ENCODE peak calls at places on chromosomes 2 and 18, in seven cellular contexts. One of them, this sample, is unnamed.
A peak's percentile ranks its signal among the peaks of the same experiment; 100 is the strongest.

GRCh38 chr18:31493171-31493570 is 4.8 kb upstream of the DSG2 start:
- DNase-seq in H1: no peak
- DNase-seq in IMR-90: no peak
- DNase-seq in neuronal stem cell: no peak
- DNase-seq in mesendoderm: no peak
- DNase-seq in mesenchymal stem cell: no peak
- DNase-seq in H9: no peak
- DNase-seq in this sample: no peak

GRCh38 chr2:232295971-232296370 is 82.6 kb upstream of the ALPP start:
- DNase-seq in H1: no peak
- DNase-seq in IMR-90: no peak
- DNase-seq in neuronal stem cell: no peak
- DNase-seq in mesendoderm: no peak
- DNase-seq in mesenchymal stem cell: no peak
- DNase-seq in H9: no peak
- DNase-seq in this sample: peak; percentile 71

GRCh38 chr2:39128919-39129391 is 8.1 kb upstream of the SOS1 start:
- DNase-seq in H1: no peak
- DNase-seq in IMR-90: no peak
- DNase-seq in neuronal stem cell: no peak
- DNase-seq in mesendoderm: no peak
- DNase-seq in mesenchymal stem cell: peak; percentile 38
- DNase-seq in H9: no peak
- DNase-seq in this sample: peak; percentile 22

GRCh38 chr18:56770097-56770496 is 118.9 kb downstream of the WDR7 start:
- DNase-seq in H1: no peak
- DNase-seq in IMR-90: no peak
- DNase-seq in neuronal stem cell: no peak
- DNase-seq in mesendoderm: no peak
- DNase-seq in mesenchymal stem cell: no peak
- DNase-seq in H9: no peak
- DNase-seq in this sample: no peak

GRCh38 chr2:174012347-174013309 is 47.5 kb upstream of the SP3 start:
- DNase-seq in H1: peak; percentile 83
- DNase-seq in IMR-90: no peak
- DNase-seq in neuronal stem cell: no peak
- DNase-seq in mesendoderm: peak; percentile 83
- DNase-seq in mesenchymal stem cell: peak; percentile 39
- DNase-seq in H9: peak; percentile 83
- DNase-seq in this sample: peak; percentile 64

GRCh38 chr18:2855560-2856350 is 8.9 kb downstream of the EMILIN2 start:
- DNase-seq in H1: no peak
- DNase-seq in IMR-90: no peak
- DNase-seq in neuronal stem cell: no peak
- DNase-seq in mesendoderm: no peak
- DNase-seq in mesenchymal stem cell: no peak
- DNase-seq in H9: no peak
- DNase-seq in this sample: peak; percentile 98

GRCh38 chr18:36531636-36532035 is 234.1 kb downstream of the FHOD3 start:
- DNase-seq in H1: no peak
- DNase-seq in IMR-90: no peak
- DNase-seq in neuronal stem cell: no peak
- DNase-seq in mesendoderm: no peak
- DNase-seq in mesenchymal stem cell: no peak
- DNase-seq in H9: no peak
- DNase-seq in this sample: no peak

GRCh38 chr2:215556979-215557378 is 121.1 kb upstream of the FN1 start:
- DNase-seq in H1: no peak
- DNase-seq in IMR-90: peak; percentile 51
- DNase-seq in neuronal stem cell: no peak
- DNase-seq in mesendoderm: no peak
- DNase-seq in mesenchymal stem cell: peak; percentile 33
- DNase-seq in H9: no peak
- DNase-seq in this sample: no peak

GRCh38 chr2:230135126-230135525 is 66.4 kb upstream of the SLC16A14 start:
- DNase-seq in H1: no peak
- DNase-seq in IMR-90: no peak
- DNase-seq in neuronal stem cell: no peak
- DNase-seq in mesendoderm: no peak
- DNase-seq in mesenchymal stem cell: no peak
- DNase-seq in H9: no peak
- DNase-seq in this sample: no peak

GRCh38 chr2:23602113-23602512 is 217.1 kb downstream of the KLHL29 start:
- DNase-seq in H1: no peak
- DNase-seq in IMR-90: peak; percentile 81
- DNase-seq in neuronal stem cell: no peak
- DNase-seq in mesendoderm: peak; percentile 82
- DNase-seq in mesenchymal stem cell: peak; percentile 89
- DNase-seq in H9: no peak
- DNase-seq in this sample: peak; percentile 98

GRCh38 chr18:78087338-78087737 is 837.7 kb downstream of the GALR1 start:
- DNase-seq in H1: no peak
- DNase-seq in IMR-90: no peak
- DNase-seq in neuronal stem cell: no peak
- DNase-seq in mesendoderm: no peak
- DNase-seq in mesenchymal stem cell: no peak
- DNase-seq in H9: no peak
- DNase-seq in this sample: no peak

GRCh38 chr2:20167356-20167755 is 57.6 kb downstream of the SDC1 start:
- DNase-seq in H1: no peak
- DNase-seq in IMR-90: no peak
- DNase-seq in neuronal stem cell: no peak
- DNase-seq in mesendoderm: no peak
- DNase-seq in mesenchymal stem cell: no peak
- DNase-seq in H9: peak; percentile 23
- DNase-seq in this sample: no peak

GRCh38 chr2:158984554-158985207 is 16.2 kb downstream of the TANC1 start:
- DNase-seq in H1: no peak
- DNase-seq in IMR-90: peak; percentile 25
- DNase-seq in neuronal stem cell: no peak
- DNase-seq in mesendoderm: peak; percentile 51
- DNase-seq in mesenchymal stem cell: no peak
- DNase-seq in H9: no peak
- DNase-seq in this sample: no peak

GRCh38 chr2:26970928-26971627 is 641 bp downstream of the MAPRE3 start:
- DNase-seq in H1: peak; percentile 71
- DNase-seq in IMR-90: peak; percentile 18
- DNase-seq in neuronal stem cell: peak; percentile 39
- DNase-seq in mesendoderm: peak; percentile 57
- DNase-seq in mesenchymal stem cell: peak; percentile 43
- DNase-seq in H9: peak; percentile 54
- DNase-seq in this sample: peak; percentile 59

GRCh38 chr2:235183789-235184188 is 232.0 kb downstream of the SH3BP4 start:
- DNase-seq in H1: no peak
- DNase-seq in IMR-90: peak; percentile 25
- DNase-seq in neuronal stem cell: no peak
- DNase-seq in mesendoderm: no peak
- DNase-seq in mesenchymal stem cell: peak; percentile 6
- DNase-seq in H9: no peak
- DNase-seq in this sample: no peak

GRCh38 chr2:238236571-238236970 is 3.3 kb downstream of the HES6 start:
- DNase-seq in H1: no peak
- DNase-seq in IMR-90: no peak
- DNase-seq in neuronal stem cell: no peak
- DNase-seq in mesendoderm: no peak
- DNase-seq in mesenchymal stem cell: no peak
- DNase-seq in H9: no peak
- DNase-seq in this sample: no peak

GRCh38 chr2:46339676-46340459 is 42.7 kb downstream of the EPAS1 start:
- DNase-seq in H1: no peak
- DNase-seq in IMR-90: peak; percentile 73
- DNase-seq in neuronal stem cell: no peak
- DNase-seq in mesendoderm: no peak
- DNase-seq in mesenchymal stem cell: peak; percentile 81
- DNase-seq in H9: no peak
- DNase-seq in this sample: peak; percentile 66

GRCh38 chr2:115412501-115412900 is 970.1 kb downstream of the DPP10 start:
- DNase-seq in H1: no peak
- DNase-seq in IMR-90: no peak
- DNase-seq in neuronal stem cell: no peak
- DNase-seq in mesendoderm: no peak
- DNase-seq in mesenchymal stem cell: no peak
- DNase-seq in H9: no peak
- DNase-seq in this sample: no peak

DNA sequence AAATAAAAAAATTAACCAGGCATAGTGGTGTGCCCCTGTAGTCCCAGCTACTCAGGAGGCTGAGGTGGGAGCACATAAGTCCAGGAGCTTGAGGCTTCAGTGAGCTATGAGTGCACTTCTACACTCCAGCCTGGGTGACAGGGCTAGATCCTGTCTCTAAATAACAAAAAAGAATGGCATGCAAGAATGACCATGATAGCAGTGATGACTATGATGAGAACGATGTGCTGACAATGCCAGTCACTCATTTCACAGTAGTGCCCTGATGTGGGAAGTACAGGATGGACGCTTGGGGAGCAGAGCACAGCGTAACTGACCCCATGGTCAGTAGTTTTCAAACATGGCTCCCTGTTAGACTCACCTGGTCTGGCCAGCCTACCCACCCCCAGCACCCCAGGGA is 139.1 kb downstream of the VAPA start:
- DNase-seq in H1: no peak
- DNase-seq in IMR-90: no peak
- DNase-seq in neuronal stem cell: no peak
- DNase-seq in mesendoderm: no peak
- DNase-seq in mesenchymal stem cell: no peak
- DNase-seq in H9: no peak
- DNase-seq in this sample: peak; percentile 54
- H4K8ac ChIP-seq in H1: no peak overlapping the region
- H4K8ac ChIP-seq in IMR-90: no peak overlapping the region
- H4K8ac ChIP-seq in neuronal stem cell: no peak overlapping the region
- H4K8ac ChIP-seq in mesendoderm: no peak overlapping the region
- H4K8ac ChIP-seq in mesenchymal stem cell: peak overlapping the region; percentile 8
- H4K8ac ChIP-seq in H9: no peak overlapping the region
- H4K8ac ChIP-seq in this sample: no peak overlapping the region

DNA sequence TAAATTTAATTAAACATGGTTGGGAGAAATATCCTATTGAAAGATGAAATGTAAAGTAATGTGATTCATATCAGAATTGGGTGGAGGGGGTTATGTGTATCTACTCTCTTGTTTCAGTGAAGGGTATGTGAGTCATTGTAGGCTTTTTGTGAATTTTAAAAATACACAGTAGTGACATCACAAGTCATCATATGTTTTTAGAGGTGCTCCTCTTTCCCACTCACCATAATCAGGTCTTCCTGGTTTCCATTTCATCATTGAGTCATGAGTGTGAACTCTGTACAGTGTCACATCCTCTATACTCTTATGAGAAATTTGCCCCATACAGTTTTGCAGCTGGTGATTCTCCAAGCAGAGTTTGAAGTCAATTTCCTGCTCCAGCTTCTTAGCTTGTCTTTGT is 18.8 kb downstream of the FSIP2 start:
- DNase-seq in H1: no peak
- DNase-seq in IMR-90: peak; percentile 1
- DNase-seq in neuronal stem cell: no peak
- DNase-seq in mesendoderm: no peak
- DNase-seq in mesenchymal stem cell: no peak
- DNase-seq in H9: no peak
- DNase-seq in this sample: no peak
- H4K8ac ChIP-seq in H1: no peak overlapping the region
- H4K8ac ChIP-seq in IMR-90: no peak overlapping the region
- H4K8ac ChIP-seq in neuronal stem cell: no peak overlapping the region
- H4K8ac ChIP-seq in mesendoderm: no peak overlapping the region
- H4K8ac ChIP-seq in mesenchymal stem cell: no peak overlapping the region
- H4K8ac ChIP-seq in H9: no peak overlapping the region
- H4K8ac ChIP-seq in this sample: no peak overlapping the region

DNA sequence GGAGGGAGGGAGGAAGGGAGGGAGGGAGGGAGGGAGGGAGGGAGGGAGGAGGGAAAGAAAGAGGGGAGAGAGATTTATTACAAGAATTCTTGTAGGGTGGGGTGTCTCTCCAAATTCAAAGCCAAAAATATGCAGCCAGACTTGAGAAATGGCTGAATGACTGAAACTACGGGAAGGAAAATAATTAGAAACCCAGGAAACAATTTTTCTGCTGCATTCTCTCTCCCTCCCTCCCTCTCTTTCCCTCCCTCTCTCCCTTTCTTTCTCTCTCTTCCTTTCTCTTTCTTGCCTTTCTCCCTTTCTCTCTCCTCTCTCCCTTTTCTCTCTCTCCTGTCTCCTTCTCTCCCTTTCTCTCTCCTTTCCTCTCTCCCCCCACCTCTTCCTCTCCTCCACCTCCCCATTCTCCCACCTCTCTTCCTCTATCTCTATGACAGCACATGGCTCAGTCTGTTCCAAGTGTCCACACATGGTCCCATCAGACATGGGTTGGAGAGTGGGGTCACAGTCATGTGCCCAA is 218.7 kb downstream of the C1D start:
- DNase-seq in H1: no peak
- DNase-seq in IMR-90: no peak
- DNase-seq in neuronal stem cell: no peak
- DNase-seq in mesendoderm: no peak
- DNase-seq in mesenchymal stem cell: no peak
- DNase-seq in H9: no peak
- DNase-seq in this sample: no peak
- H4K8ac ChIP-seq in H1: no peak overlapping the region
- H4K8ac ChIP-seq in IMR-90: no peak overlapping the region
- H4K8ac ChIP-seq in neuronal stem cell: no peak overlapping the region
- H4K8ac ChIP-seq in mesendoderm: no peak overlapping the region
- H4K8ac ChIP-seq in mesenchymal stem cell: no peak overlapping the region
- H4K8ac ChIP-seq in H9: no peak overlapping the region
- H4K8ac ChIP-seq in this sample: no peak overlapping the region

DNA sequence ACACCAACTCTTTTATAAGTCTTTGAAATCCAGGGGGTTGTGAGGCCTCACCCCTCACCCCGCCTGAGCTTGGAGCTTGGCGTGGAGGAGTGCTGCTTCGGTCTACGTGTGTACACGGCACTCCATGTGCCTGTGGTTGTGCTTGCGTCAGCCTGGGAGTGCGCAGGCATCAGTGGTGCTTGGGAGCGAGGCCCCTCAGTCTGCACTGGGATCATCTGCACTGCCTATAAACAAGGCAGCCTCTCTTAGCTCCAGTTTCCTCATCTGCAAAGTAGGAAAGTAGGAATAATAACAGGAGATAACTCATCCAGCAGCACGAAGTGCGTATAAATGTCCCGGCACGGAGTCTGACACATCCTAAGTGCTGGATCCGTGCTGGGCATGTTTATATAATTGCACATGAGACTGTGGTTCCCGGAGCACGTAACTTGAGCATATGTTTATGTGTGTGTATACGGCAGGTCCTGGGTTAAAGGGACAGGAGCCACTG is 1.2 kb downstream of the GYPC start:
- DNase-seq in H1: no peak
- DNase-seq in IMR-90: peak; percentile 98
- DNase-seq in neuronal stem cell: no peak
- DNase-seq in mesendoderm: peak; percentile 57
- DNase-seq in mesenchymal stem cell: peak; percentile 99
- DNase-seq in H9: peak; percentile 47
- DNase-seq in this sample: peak; percentile 10
- H4K8ac ChIP-seq in H1: no peak overlapping the region
- H4K8ac ChIP-seq in IMR-90: peak overlapping the region; percentile 94
- H4K8ac ChIP-seq in neuronal stem cell: peak overlapping the region; percentile 52
- H4K8ac ChIP-seq in mesendoderm: no peak overlapping the region
- H4K8ac ChIP-seq in mesenchymal stem cell: peak overlapping the region; percentile 73
- H4K8ac ChIP-seq in H9: no peak overlapping the region
- H4K8ac ChIP-seq in this sample: peak overlapping the region; percentile 6

GRCh38 chr2:195592101-195592500 is 64.9 kb upstream of the SLC39A10 start:
- DNase-seq in H1: no peak
- DNase-seq in IMR-90: no peak
- DNase-seq in neuronal stem cell: no peak
- DNase-seq in mesendoderm: peak; percentile 75
- DNase-seq in mesenchymal stem cell: no peak
- DNase-seq in H9: no peak
- DNase-seq in this sample: no peak
- H4K8ac ChIP-seq in H1: no peak overlapping the region
- H4K8ac ChIP-seq in IMR-90: no peak overlapping the region
- H4K8ac ChIP-seq in neuronal stem cell: no peak overlapping the region
- H4K8ac ChIP-seq in mesendoderm: no peak overlapping the region
- H4K8ac ChIP-seq in mesenchymal stem cell: no peak overlapping the region
- H4K8ac ChIP-seq in H9: no peak overlapping the region
- H4K8ac ChIP-seq in this sample: peak overlapping the region; percentile 65